ENCODE peak calls at places on chromosomes 1 and 21, in ten cellular contexts. C is astrocyte, O is ACHN, Y is fibroblast of mammary gland, X is activated gamma-delta T cell, W is neural progenitor cell, Q is fibroblast of lung, V is bronchial epithelial cell, B is NCI-H748 treated with DMSO at 0.1 percent for 48 hours, Z is NCI-H82. N is an unnamed sample.
A peak's percentile ranks its signal among the peaks of the same experiment; 100 is the strongest.

GRCh38 chr1:54559111-54559548 is 11.1 kb downstream of the ACOT11 start:
- DNase-seq in Z (peak; percentile 54), W (no peak), O (no peak), V (no peak), B (no peak), Q (no peak), Y (no peak), C (no peak), X (no peak), N (no peak)

GRCh38 chr1:85243336-85243735 is 16.1 kb downstream of the C1orf52 start:
- DNase-seq in W (peak; percentile 6), C (no peak), V (no peak), O (no peak), Z (peak; percentile 55), X (no peak), B (no peak), Y (no peak), Q (no peak), N (no peak)

GRCh38 chr21:25871566-25871965 is 136.8 kb downstream of the GABPA start:
- DNase-seq in Y (no peak), V (peak; percentile 21), Z (peak; percentile 17), W (no peak), Q (no peak), O (peak; percentile 19), X (no peak), C (no peak), B (no peak), N (no peak)

GRCh38 chr21:39687069-39687468 is 57.9 kb upstream of the IGSF5 start:
- DNase-seq in W (no peak), X (no peak), Q (no peak), Y (no peak), C (no peak), Z (no peak), V (no peak), O (no peak), B (no peak), N (no peak)

GRCh38 chr1:170931650-170932049 is 3.7 kb upstream of the MROH9 start:
- DNase-seq in W (no peak), Z (peak; percentile 37), B (no peak), Y (no peak), X (no peak), O (no peak), Q (no peak), V (no peak), C (no peak), N (no peak)

GRCh38 chr1:154849645-154850131 is 20.4 kb downstream of the KCNN3 start:
- DNase-seq in W (no peak), Q (no peak), V (no peak), Y (no peak), Z (no peak), O (no peak), X (no peak), B (no peak), C (no peak), N (no peak)

GRCh38 chr1:211515090-211516023 is 23.4 kb upstream of the RD3 start:
- DNase-seq in C (peak; percentile 68), Z (peak; percentile 85), W (peak; percentile 86), X (peak; percentile 58), Q (peak; percentile 81), O (peak; percentile 99), B (peak; percentile 7), Y (peak; percentile 53), V (peak; percentile 72), N (peak; percentile 83)

GRCh38 chr1:5385400-5385799 is 606.8 kb downstream of the NPHP4 start:
- DNase-seq in V (no peak), B (no peak), O (no peak), Y (no peak), C (no peak), X (no peak), Z (no peak), Q (no peak), W (no peak), N (no peak)

GRCh38 chr1:31381394-31382287 is 8.8 kb upstream of the FABP3 start:
- DNase-seq in C (no peak), Z (peak; percentile 53), O (no peak), Q (no peak), V (no peak), Y (peak; percentile 90), B (no peak), X (no peak), W (no peak), N (no peak)

GRCh38 chr1:14742181-14742980 is 143.9 kb downstream of the KAZN start:
- DNase-seq in B (peak; percentile 72), W (no peak), V (peak; percentile 100), X (no peak), Y (peak; percentile 99), Q (peak; percentile 99), C (peak; percentile 99), O (peak; percentile 74), Z (no peak), N (peak; percentile 91)

GRCh38 chr1:63772876-63773275 is 941 bp upstream of the ROR1 start:
- DNase-seq in Z (peak; percentile 35), O (no peak), Y (no peak), X (no peak), B (no peak), W (no peak), C (no peak), V (no peak), Q (no peak), N (no peak)

GRCh38 chr1:96234299-96234698 is 487.3 kb upstream of the PTBP2 start:
- DNase-seq in C (peak; percentile 72), Z (peak; percentile 5), B (peak; percentile 92), Q (peak; percentile 81), X (no peak), O (no peak), Y (peak; percentile 70), W (no peak), V (peak; percentile 74), N (peak; percentile 7)

GRCh38 chr1:20105856-20106255 is 13.5 kb downstream of the PLA2G2D start:
- DNase-seq in V (peak; percentile 38), O (no peak), W (no peak), Q (peak; percentile 62), Z (no peak), B (no peak), C (peak; percentile 59), X (no peak), Y (no peak), N (no peak)

GRCh38 chr1:8226747-8227146 is 91.2 kb upstream of the SLC45A1 start:
- DNase-seq in B (no peak), C (no peak), X (no peak), V (no peak), O (no peak), Q (no peak), Y (no peak), W (no peak), Z (no peak), N (no peak)

GRCh38 chr1:154736840-154737239 is 128.9 kb upstream of the ADAR start:
- DNase-seq in O (no peak), Q (peak; percentile 86), Y (peak; percentile 74), X (no peak), W (no peak), B (no peak), Z (peak; percentile 19), V (peak; percentile 82), C (peak; percentile 82), N (peak; percentile 78)

GRCh38 chr1:20590313-20590777 is 1.4 kb downstream of the CDA start:
- DNase-seq in Z (peak; percentile 81), O (no peak), X (no peak), V (no peak), C (no peak), W (no peak), Q (no peak), Y (peak; percentile 87), B (no peak), N (no peak)

GRCh38 chr1:38758824-38759223 is 100.7 kb downstream of the RRAGC start:
- DNase-seq in Q (no peak), W (no peak), Z (no peak), C (no peak), O (no peak), V (no peak), X (no peak), Y (no peak), B (no peak), N (no peak)

GRCh38 chr1:101235696-101236545 is 898 bp upstream of the S1PR1 start:
- DNase-seq in Y (peak; percentile 32), Z (peak; percentile 85), W (peak; percentile 78), V (peak; percentile 40), O (peak; percentile 37), C (peak; percentile 23), X (peak; percentile 32), Q (peak; percentile 35), B (peak; percentile 35), N (no peak)

GRCh38 chr21:28454978-28455600 is 537.6 kb downstream of the LTN1 start:
- DNase-seq in Q (peak; percentile 61), Y (peak; percentile 80), O (peak; percentile 54), W (no peak), X (no peak), V (no peak), C (peak; percentile 48), B (no peak), Z (no peak), N (no peak)

GRCh38 chr1:178910023-178910422 is 39.1 kb upstream of the ANGPTL1 start:
- DNase-seq in Z (no peak), V (no peak), B (no peak), X (no peak), Y (no peak), C (no peak), W (no peak), Q (no peak), O (no peak), N (no peak)

GRCh38 chr1:47720100-47720499 is 277.1 kb downstream of the TRABD2B start:
- DNase-seq in Z (no peak), Q (no peak), B (no peak), V (no peak), X (no peak), O (no peak), W (no peak), Y (no peak), C (no peak), N (no peak)

GRCh38 chr1:201562659-201563405 is 23.9 kb downstream of the NAV1 start:
- DNase-seq in Z (no peak), W (no peak), Q (peak; percentile 98), C (peak; percentile 97), B (no peak), Y (peak; percentile 96), V (peak; percentile 25), X (no peak), O (no peak), N (no peak)

GRCh38 chr1:54475357-54476230 is 69.4 kb upstream of the SSBP3 start:
- DNase-seq in Y (no peak), W (peak; percentile 56), V (no peak), O (no peak), Z (peak; percentile 67), X (peak; percentile 38), C (no peak), B (no peak), Q (no peak), N (no peak)

GRCh38 chr21:45326169-45326833 is 38.6 kb upstream of the POFUT2 start:
- DNase-seq in Z (no peak), O (no peak), Y (peak; percentile 68), C (no peak), W (no peak), X (no peak), B (no peak), Q (no peak), V (no peak), N (no peak)

GRCh38 chr1:56146449-56146848 is 432.9 kb downstream of the PLPP3 start:
- DNase-seq in X (no peak), V (no peak), C (peak; percentile 23), Y (peak; percentile 94), O (no peak), W (no peak), B (no peak), Q (peak; percentile 36), Z (no peak), N (no peak)

GRCh38 chr1:48817505-48818114 is 40.9 kb upstream of the BEND5 start:
- DNase-seq in Y (peak; percentile 60), Q (peak; percentile 39), Z (peak; percentile 86), O (peak; percentile 50), B (peak; percentile 26), V (peak; percentile 55), W (peak; percentile 77), X (no peak), C (peak; percentile 24), N (peak; percentile 56)

GRCh38 chr1:86259390-86259789 is 102.8 kb upstream of the COL24A1 start:
- DNase-seq in C (peak; percentile 62), O (no peak), X (no peak), Q (peak; percentile 69), W (no peak), B (no peak), V (peak; percentile 44), Y (peak; percentile 48), Z (no peak), N (peak; percentile 32)

GRCh38 chr1:226825037-226825745 is 45.2 kb upstream of the PSEN2 start:
- DNase-seq in Q (no peak), V (no peak), Y (no peak), O (no peak), B (no peak), X (no peak), C (no peak), Z (no peak), W (no peak), N (no peak)

N was measured in RKO.